ENCODE peak calls at places on chromosomes 5 and 9, in seven cellular contexts. J is SK-N-SH, N is HepG2, Y is H1, L is K562, E is GM12892, Q is GM12878. W is an unnamed sample.

GRCh38 chr5:13991365-13991764 is 46.9 kb upstream of the DNAH5 start:
- DNase-seq in J (no peak), E (no peak), N (no peak), Q (no peak), L (no peak), Y (no peak), W (no peak)

GRCh38 chr5:61652916-61653315 is 320.9 kb downstream of the ZSWIM6 start:
- DNase-seq in L (no peak), J (no peak), N (no peak), Y (no peak), E (no peak), Q (no peak), W (no peak)

GRCh38 chr9:125506045-125506444 is 201.0 kb downstream of the MAPKAP1 start:
- DNase-seq in Y (no peak), N (no peak), J (no peak), L (no peak), Q (no peak), E (no peak), W (no peak)

GRCh38 chr5:40986666-40987065 is 77.4 kb downstream of the C7 start:
- DNase-seq in L (no peak), Q (no peak), E (no peak), J (no peak), N (no peak), Y (no peak), W (no peak)

GRCh38 chr9:108282872-108283271 is 572.9 kb downstream of the ACTL7B start:
- DNase-seq in J (no peak), Q (no peak), Y (no peak), E (no peak), N (peak; percentile 6), L (peak; percentile 15), W (no peak)

GRCh38 chr5:180786398-180787005 is 16.1 kb downstream of the MGAT1 start:
- DNase-seq in Q (no peak), E (no peak), J (no peak), L (no peak), Y (no peak), N (no peak), W (no peak)

GRCh38 chr5:13382232-13382631 is 562.3 kb downstream of the DNAH5 start:
- DNase-seq in L (no peak), Q (no peak), E (no peak), N (no peak), Y (no peak), J (no peak), W (no peak)

GRCh38 chr9:97413462-97413861 is 1.6 kb downstream of the TDRD7 start:
- DNase-seq in J (no peak), N (no peak), E (no peak), Q (no peak), L (no peak), Y (no peak), W (no peak)

GRCh38 chr9:132722564-132723065 is 52.4 kb downstream of the GTF3C4 start:
- DNase-seq in Q (no peak), N (no peak), E (no peak), J (no peak), Y (no peak), L (no peak), W (no peak)

GRCh38 chr9:27732494-27732893 is 159.2 kb upstream of the C9orf72 start:
- DNase-seq in Y (no peak), L (no peak), N (no peak), Q (no peak), J (no peak), E (no peak), W (no peak)

GRCh38 chr9:95074632-95075269 is 242.8 kb downstream of the FANCC start:
- DNase-seq in Q (no peak), J (no peak), E (no peak), L (no peak), Y (no peak), N (no peak), W (no peak)

GRCh38 chr5:112649882-112650281 is 87.8 kb upstream of the APC start:
- DNase-seq in E (no peak), Y (no peak), N (no peak), L (no peak), J (no peak), Q (no peak), W (no peak)

GRCh38 chr5:29378104-29378503 is 1815.4 kb upstream of the CDH6 start:
- DNase-seq in L (no peak), Q (no peak), J (no peak), Y (no peak), E (no peak), N (no peak), W (no peak)

GRCh38 chr5:161086456-161086855 is 234.4 kb upstream of the ATP10B start:
- DNase-seq in E (no peak), Q (no peak), Y (no peak), J (no peak), L (no peak), N (no peak), W (no peak)

GRCh38 chr9:75033789-75034473 is 5.8 kb upstream of the CARNMT1 start:
- DNase-seq in Q (no peak), E (no peak), Y (no peak), J (no peak), N (no peak), L (no peak), W (no peak)

GRCh38 chr9:129759329-129759728 is 6.5 kb upstream of the PTGES start:
- DNase-seq in Y (no peak), N (no peak), E (no peak), L (peak; percentile 14), Q (no peak), J (no peak), W (no peak)

GRCh38 chr5:8726383-8727036 is 819.4 kb downstream of the SEMA5A start:
- DNase-seq in Q (no peak), Y (no peak), J (no peak), E (no peak), L (no peak), N (no peak), W (no peak)

GRCh38 chr5:8208307-8208706 is 339.4 kb downstream of the MTRR start:
- DNase-seq in Y (no peak), L (no peak), E (no peak), N (no peak), Q (no peak), J (no peak), W (no peak)

GRCh38 chr5:74946471-74946870 is 80.3 kb upstream of the FAM169A start:
- DNase-seq in Y (no peak), E (no peak), J (no peak), N (peak; percentile 91), L (no peak), Q (no peak), W (no peak)

GRCh38 chr9:113544001-113544340 is 80.4 kb downstream of the RGS3 start:
- DNase-seq in Q (no peak), N (no peak), E (no peak), L (no peak), Y (no peak), J (no peak), W (no peak)

GRCh38 chr9:79247021-79247420 is 324.7 kb upstream of the TLE4 start:
- DNase-seq in J (no peak), E (no peak), L (no peak), Q (no peak), Y (no peak), N (no peak), W (no peak)

DNA sequence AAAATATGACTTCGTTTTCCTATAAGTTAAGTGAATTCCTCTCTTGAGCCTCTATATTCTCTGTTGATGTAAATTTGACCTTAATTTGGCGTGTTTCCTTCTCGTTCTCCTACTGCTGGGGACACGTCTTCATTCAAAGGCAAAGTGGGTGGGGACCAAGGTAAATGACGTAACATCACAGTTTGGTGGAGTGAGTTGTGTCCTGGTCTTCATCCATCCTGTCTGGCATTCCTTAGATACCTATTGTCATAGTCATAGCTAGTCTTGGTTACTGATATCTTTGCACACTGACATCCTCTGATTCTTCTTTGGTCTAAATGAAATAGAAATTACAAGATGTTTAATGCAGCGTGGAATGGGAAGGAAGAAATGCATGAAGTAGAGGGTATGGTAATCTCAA is 108.5 kb downstream of the NNT start:
- DNase-seq in E (no peak), L (no peak), Y (no peak), Q (no peak), N (peak; percentile 12), J (no peak), W (no peak)
- TF ChIP-seq TAF1 in E (no peak), L (no peak), Y (no peak), Q (no peak), N (no peak), J (no peak), W (no peak)

DNA sequence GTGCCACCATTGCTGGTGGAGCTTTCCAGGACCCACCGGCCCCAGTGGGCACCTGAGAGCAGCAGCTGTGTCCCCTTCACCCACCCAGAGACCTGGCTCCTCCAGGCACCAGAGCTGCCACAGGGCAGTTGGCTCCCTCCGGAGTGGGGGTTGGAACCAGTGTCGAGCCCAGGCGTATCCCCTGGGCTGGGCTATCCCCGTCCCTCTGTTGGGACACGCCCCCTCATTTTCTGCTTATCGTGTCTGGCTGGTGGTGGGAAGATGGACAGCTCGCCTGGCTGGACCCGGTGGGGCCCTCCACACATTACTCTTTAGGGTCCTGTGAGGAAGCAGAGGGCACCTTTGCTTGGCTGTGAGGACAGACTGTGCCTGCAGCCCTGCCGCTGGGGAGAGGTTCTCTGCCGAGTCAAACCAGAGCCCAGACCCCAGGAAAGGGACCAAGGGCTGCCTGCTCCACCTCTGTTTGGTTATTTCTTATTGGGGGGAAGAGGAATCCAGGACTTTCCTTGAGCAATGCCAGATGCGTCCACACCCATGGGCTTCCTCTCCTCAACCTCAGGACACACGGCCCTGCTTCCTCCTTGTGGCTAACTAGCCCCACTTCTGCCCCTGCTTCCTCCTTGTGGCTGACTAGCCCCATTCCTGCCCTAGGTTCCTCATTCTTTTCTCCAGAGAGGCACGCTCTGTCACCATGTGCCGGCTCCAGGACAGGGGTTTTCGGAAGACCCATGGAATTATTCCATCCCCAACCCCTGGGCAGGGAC is 11.3 kb upstream of the FCN1 start:
- DNase-seq in Y (no peak), N (no peak), J (no peak), L (peak; percentile 21), Q (no peak), E (no peak), W (no peak)
- TF ChIP-seq TAF1 in Y (no peak), N (no peak), J (no peak), L (no peak), Q (no peak), E (no peak), W (no peak)

DNA sequence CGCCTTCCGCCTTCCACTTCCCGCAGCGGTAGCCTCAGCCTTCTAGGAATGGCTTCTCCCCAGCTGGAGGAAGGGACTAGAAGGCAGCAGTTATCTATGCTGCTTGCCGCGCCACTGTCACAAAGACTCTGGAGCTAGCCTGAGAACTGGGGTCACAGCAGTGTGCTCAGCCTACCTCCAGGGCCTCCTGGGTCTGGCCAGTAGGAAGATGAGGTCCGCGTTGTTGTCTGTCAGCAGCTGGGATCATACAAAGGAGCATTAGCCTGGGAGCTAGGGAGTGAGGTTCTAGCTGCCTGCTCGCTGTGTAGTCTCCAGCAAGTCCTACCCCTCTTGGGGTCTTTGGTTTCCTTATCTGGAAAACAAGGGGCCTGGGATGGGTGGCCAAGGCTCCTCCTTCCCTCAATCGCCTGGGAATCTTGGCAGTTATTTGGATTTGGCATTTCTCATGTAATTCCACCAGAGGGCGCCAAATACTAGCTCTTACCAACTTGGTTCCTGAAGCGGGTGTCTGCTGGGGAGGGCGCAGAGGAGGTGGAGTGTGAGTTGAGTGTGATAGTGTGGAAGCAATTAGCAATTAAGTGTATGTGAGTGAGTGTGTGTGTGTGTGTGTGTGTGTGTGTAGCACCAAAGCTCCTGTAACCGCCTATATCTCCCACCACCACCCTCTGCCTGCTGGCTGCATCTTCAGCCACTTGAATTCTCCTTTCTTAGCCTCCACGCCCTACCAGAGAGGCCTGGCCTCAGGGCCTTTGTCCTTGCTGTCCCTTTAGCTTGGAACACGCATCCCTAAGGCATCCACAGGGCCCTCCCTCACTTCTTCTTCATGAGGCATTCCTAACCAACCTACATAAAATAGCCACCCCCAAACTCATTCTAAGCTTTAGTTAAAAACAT is 97.1 kb downstream of the ENTREP1 start:
- DNase-seq in N (peak; percentile 48), Q (no peak), E (peak; percentile 52), J (peak; percentile 81), L (peak; percentile 58), Y (peak; percentile 38), W (peak; percentile 56)
- TF ChIP-seq TAF1 in N (no peak), Q (no peak), E (no peak), J (no peak), L (no peak), Y (no peak), W (no peak)

GRCh38 chr9:5442400-5443011 is 4.8 kb upstream of the PLGRKT start:
- DNase-seq in N (peak; percentile 57), Q (no peak), L (peak; percentile 25), E (no peak), J (peak; percentile 44), Y (no peak), W (no peak)
- TF ChIP-seq TAF1 in N (no peak), Q (no peak), L (no peak), E (no peak), J (no peak), Y (no peak), W (no peak)

W was measured in GM12891.